ENCODE peak calls at places on chromosome 16, in ten cellular contexts. T is breast epithelium, G is Karpas-422, Q is H9, V is esophagus squamous epithelium, L is left lung, Y is neuronal stem cell, R is left ventricle myocardium inferior, K is IMR-90, I is thoracic aorta. D is an unnamed sample. For H3K4me1, the result is how much of the 10 kb centered on the place peaks cover.

GRCh38 chr16:9092963-9093477 is 1.6 kb downstream of the HAPSTR1 start:
- DNase-seq in T (no peak), G (peak), Q (no peak), V (no peak), L (peak), Y (no peak), R (no peak), K (no peak), I (no peak), D (peak)

GRCh38 chr16:82655315-82655714 is 28.5 kb downstream of the CDH13 start:
- DNase-seq in T (no peak), G (no peak), Q (no peak), V (no peak), L (no peak), Y (no peak), R (no peak), K (peak), I (no peak), D (peak)

GRCh38 chr16:49498241-49499017 is 124.8 kb downstream of the C16orf78 start:
- DNase-seq in T (no peak), G (no peak), Q (no peak), V (no peak), L (no peak), Y (no peak), R (no peak), K (no peak), I (no peak), D (no peak)

GRCh38 chr16:53084141-53084541 is 29.4 kb downstream of the CHD9 start:
- DNase-seq in T (no peak), G (peak), Q (no peak), V (no peak), L (no peak), Y (no peak), R (no peak), K (no peak), I (no peak), D (no peak)

GRCh38 chr16:87897563-87898505 is 28.5 kb upstream of the SLC7A5 start:
- DNase-seq in T (no peak), G (no peak), Q (no peak), V (no peak), L (no peak), Y (no peak), R (no peak), K (no peak), I (no peak), D (peak)

GRCh38 chr16:241866-242265 is 7.2 kb downstream of the FAM234A start:
- DNase-seq in T (no peak), G (no peak), Q (no peak), V (no peak), L (no peak), Y (no peak), R (no peak), K (no peak), I (no peak), D (peak)

GRCh38 chr16:78524066-78524595 is 424.7 kb downstream of the WWOX start:
- DNase-seq in T (no peak), G (no peak), Q (no peak), V (no peak), L (no peak), Y (no peak), R (no peak), K (no peak), I (no peak), D (no peak)

GRCh38 chr16:9980981-9981380 is 201.2 kb downstream of the GRIN2A start:
- DNase-seq in T (no peak), G (no peak), Q (no peak), V (no peak), L (no peak), Y (no peak), R (no peak), K (no peak), I (no peak), D (no peak)

GRCh38 chr16:77584205-77584859 is 138.0 kb upstream of the NUDT7 start:
- DNase-seq in T (peak), G (peak), Q (peak), V (no peak), L (no peak), Y (peak), R (no peak), K (peak), I (no peak), D (peak)

GRCh38 chr16:50040028-50040427 is 15.0 kb downstream of the CNEP1R1 start:
- DNase-seq in T (no peak), G (no peak), Q (no peak), V (no peak), L (no peak), Y (no peak), R (no peak), K (no peak), I (no peak), D (no peak)

GRCh38 chr16:16033208-16033717 is 83.8 kb downstream of the ABCC1 start:
- DNase-seq in T (no peak), G (no peak), Q (no peak), V (no peak), L (no peak), Y (no peak), R (no peak), K (no peak), I (no peak), D (peak)

GRCh38 chr16:80158766-80159165 is 382.0 kb upstream of the DYNLRB2 start:
- DNase-seq in T (no peak), G (no peak), Q (no peak), V (no peak), L (no peak), Y (no peak), R (no peak), K (peak), I (no peak), D (no peak)

GRCh38 chr16:29971304-29971703 is 2.4 kb upstream of the TAOK2 start:
- DNase-seq in T (no peak), G (no peak), Q (no peak), V (no peak), L (no peak), Y (no peak), R (no peak), K (no peak), I (no peak), D (no peak)

GRCh38 chr16:2471016-2471652 is at the start of gene NTN3:
- DNase-seq in T (no peak), G (peak), Q (peak), V (no peak), L (no peak), Y (peak), R (no peak), K (no peak), I (no peak), D (no peak)
- H3K4me1 ChIP-seq in T (under half), G (half or more), Q (under half), V (half or more), L (half or more), Y (under half), R (half or more), K (under half), I (under half), D (under half)

GRCh38 chr16:56199164-56199563 is 7.9 kb downstream of the GNAO1 start:
- DNase-seq in T (no peak), G (no peak), Q (no peak), V (no peak), L (no peak), Y (no peak), R (no peak), K (no peak), I (no peak), D (no peak)
- H3K4me1 ChIP-seq in T (under half), G (under half), Q (under half), V (under half), L (under half), Y (under half), R (under half), K (under half), I (under half), D (under half)

DNA sequence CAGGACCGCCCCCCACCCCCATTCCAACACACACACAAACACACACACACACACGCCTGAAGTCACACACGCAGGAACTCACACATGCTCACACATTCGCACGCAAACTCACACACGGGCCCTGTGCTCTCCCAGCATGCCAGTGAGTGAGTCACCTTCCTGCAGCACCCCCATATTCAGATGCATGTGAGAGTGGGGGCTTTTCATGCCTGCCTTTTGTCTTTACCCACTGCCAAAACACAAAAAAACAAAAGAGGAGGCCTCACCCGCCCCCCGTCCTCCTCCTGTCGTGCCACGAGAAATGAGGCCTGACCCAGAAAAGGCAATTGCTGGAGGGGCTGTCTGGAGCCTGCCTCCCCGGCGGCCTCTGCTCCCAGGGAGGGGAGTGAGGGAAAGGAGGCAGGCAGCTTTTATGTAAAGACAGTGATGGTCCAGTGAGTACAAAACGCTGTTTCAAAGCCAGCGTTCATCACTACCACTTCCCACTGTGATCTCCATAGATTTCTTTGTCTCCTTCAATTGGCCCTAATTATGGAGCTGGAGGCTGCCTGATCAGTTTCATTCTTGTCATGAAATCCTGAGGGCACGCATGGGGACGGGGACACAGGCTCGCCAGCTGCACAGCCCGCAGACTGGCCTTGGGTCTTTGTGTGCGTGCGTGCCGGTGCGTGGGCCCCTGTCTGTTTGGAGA is 29.5 kb upstream of the GSE1 start:
- DNase-seq in T (no peak), G (no peak), Q (no peak), V (no peak), L (no peak), Y (peak), R (no peak), K (peak), I (no peak), D (no peak)
- H3K4me1 ChIP-seq in T (under half), G (under half), Q (under half), V (half or more), L (half or more), Y (half or more), R (under half), K (under half), I (under half), D (under half)

GRCh38 chr16:70682239-70683145 is 3.4 kb downstream of the MTSS2 start:
- DNase-seq in T (no peak), G (no peak), Q (no peak), V (no peak), L (peak), Y (no peak), R (peak), K (no peak), I (no peak), D (no peak)
- H3K4me1 ChIP-seq in T (half or more), G (under half), Q (under half), V (half or more), L (half or more), Y (under half), R (half or more), K (under half), I (half or more), D (under half)

GRCh38 chr16:61263400-61263799 is 772.8 kb downstream of the CDH8 start:
- DNase-seq in T (no peak), G (no peak), Q (peak), V (no peak), L (no peak), Y (no peak), R (no peak), K (no peak), I (no peak), D (no peak)

GRCh38 chr16:61261315-61261714 is 774.9 kb downstream of the CDH8 start:
- DNase-seq in T (no peak), G (no peak), Q (no peak), V (no peak), L (no peak), Y (no peak), R (no peak), K (no peak), I (no peak), D (no peak)
- H3K4me1 ChIP-seq in T (under half), G (under half), Q (under half), V (under half), L (under half), Y (under half), R (under half), K (under half), I (under half), D (under half)

GRCh38 chr16:26627958-26628357 is 438.8 kb upstream of the C16orf82 start:
- DNase-seq in T (no peak), G (no peak), Q (no peak), V (no peak), L (no peak), Y (no peak), R (no peak), K (no peak), I (no peak), D (no peak)
- H3K4me1 ChIP-seq in T (under half), G (under half), Q (under half), V (under half), L (under half), Y (under half), R (under half), K (under half), I (under half), D (under half)

GRCh38 chr16:75063549-75064082 is 53.0 kb downstream of the LDHD start:
- DNase-seq in T (no peak), G (no peak), Q (no peak), V (no peak), L (no peak), Y (no peak), R (no peak), K (no peak), I (no peak), D (no peak)

GRCh38 chr16:75065149-75065807 is 51.3 kb downstream of the LDHD start:
- DNase-seq in T (no peak), G (no peak), Q (no peak), V (no peak), L (no peak), Y (no peak), R (no peak), K (no peak), I (no peak), D (peak)

GRCh38 chr16:75064403-75065148 is 52.0 kb downstream of the LDHD start:
- DNase-seq in T (peak), G (no peak), Q (no peak), V (no peak), L (no peak), Y (no peak), R (no peak), K (peak), I (no peak), D (peak)

GRCh38 chr16:75066861-75067447 is 49.6 kb downstream of the LDHD start:
- DNase-seq in T (no peak), G (no peak), Q (no peak), V (no peak), L (no peak), Y (no peak), R (no peak), K (no peak), I (no peak), D (no peak)

GRCh38 chr16:75065808-75066149 is 50.8 kb downstream of the LDHD start:
- DNase-seq in T (no peak), G (no peak), Q (no peak), V (no peak), L (no peak), Y (no peak), R (no peak), K (no peak), I (no peak), D (no peak)
- H3K4me1 ChIP-seq in T (under half), G (under half), Q (under half), V (half or more), L (half or more), Y (under half), R (half or more), K (under half), I (under half), D (under half)

GRCh38 chr16:89357460-89357859 is 132.9 kb downstream of the ANKRD11 start:
- DNase-seq in T (no peak), G (no peak), Q (peak), V (no peak), L (no peak), Y (peak), R (peak), K (no peak), I (no peak), D (peak)
- H3K4me1 ChIP-seq in T (under half), G (under half), Q (under half), V (half or more), L (half or more), Y (under half), R (half or more), K (under half), I (half or more), D (under half)

DNA sequence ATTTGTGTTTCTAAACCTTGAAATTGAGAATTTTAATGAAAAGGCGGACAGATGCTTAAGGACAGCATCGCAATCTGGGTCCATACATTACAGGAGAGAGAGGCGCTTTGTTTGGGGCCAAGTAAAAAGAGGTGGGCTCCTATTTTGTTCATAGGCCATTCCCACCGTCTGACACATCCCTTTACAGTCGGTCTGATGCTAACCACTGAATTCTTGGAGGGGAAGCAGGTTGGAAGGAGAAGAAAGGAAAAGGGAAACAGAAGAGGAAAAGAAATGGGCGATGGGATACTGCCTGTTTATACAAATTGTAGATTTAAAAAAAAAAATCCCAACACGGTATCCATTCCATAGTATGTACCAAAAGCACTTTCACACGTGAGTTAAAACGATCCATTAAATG is 4.0 kb upstream of the ZFHX3 start:
- DNase-seq in T (no peak), G (no peak), Q (no peak), V (no peak), L (no peak), Y (no peak), R (no peak), K (peak), I (no peak), D (no peak)
- H3K4me1 ChIP-seq in T (under half), G (under half), Q (under half), V (half or more), L (half or more), Y (under half), R (half or more), K (under half), I (half or more), D (under half)

GRCh38 chr16:75243667-75244224 is 7.7 kb downstream of the BCAR1 start:
- DNase-seq in T (no peak), G (no peak), Q (no peak), V (no peak), L (peak), Y (no peak), R (no peak), K (no peak), I (no peak), D (no peak)

GRCh38 chr16:75246504-75247205 is 4.8 kb downstream of the BCAR1 start:
- DNase-seq in T (no peak), G (no peak), Q (no peak), V (no peak), L (no peak), Y (no peak), R (no peak), K (peak), I (no peak), D (no peak)

GRCh38 chr16:75241955-75242354 is 9.5 kb downstream of the BCAR1 start:
- DNase-seq in T (no peak), G (no peak), Q (no peak), V (no peak), L (peak), Y (no peak), R (no peak), K (no peak), I (no peak), D (no peak)

GRCh38 chr16:75244844-75245758 is 6.3 kb downstream of the BCAR1 start:
- DNase-seq in T (peak), G (no peak), Q (peak), V (no peak), L (peak), Y (peak), R (peak), K (peak), I (peak), D (peak)

GRCh38 chr16:75244225-75244792 is 7.1 kb downstream of the BCAR1 start:
- DNase-seq in T (peak), G (no peak), Q (no peak), V (no peak), L (peak), Y (no peak), R (no peak), K (peak), I (no peak), D (no peak)
- H3K4me1 ChIP-seq in T (under half), G (under half), Q (under half), V (half or more), L (half or more), Y (half or more), R (half or more), K (half or more), I (half or more), D (under half)